ENCODE peak calls at places on chromosomes 1 and 21, in five cellular contexts. F, K, S, Y and N are unnamed samples.

GRCh38 chr21:31108969-31109368 is 70.7 kb upstream of the KRTAP19-8 start:
- DNase-seq in F (peak), K (peak), S (no peak), Y (no peak), N (no peak)

GRCh38 chr1:211829343-211830054 is 1.1 kb downstream of the LPGAT1 start:
- DNase-seq in F (no peak), K (peak), S (no peak), Y (no peak), N (no peak)

GRCh38 chr21:35528109-35529042 is 479.3 kb upstream of the RUNX1 start:
- DNase-seq in F (no peak), K (peak), S (peak), Y (no peak), N (peak)

GRCh38 chr1:155396874-155397476 is 76.3 kb downstream of the RUSC1 start:
- DNase-seq in F (no peak), K (no peak), S (no peak), Y (no peak), N (no peak)

GRCh38 chr1:174988986-174989385 is 10.8 kb upstream of the CACYBP start:
- DNase-seq in F (no peak), K (no peak), S (no peak), Y (no peak), N (no peak)

GRCh38 chr21:15282666-15283065 is 217.9 kb upstream of the NRIP1 start:
- DNase-seq in F (peak), K (peak), S (no peak), Y (no peak), N (no peak)

GRCh38 chr1:217011097-217011496 is 287.9 kb upstream of the ESRRG start:
- DNase-seq in F (no peak), K (no peak), S (no peak), Y (no peak), N (no peak)

GRCh38 chr1:53162621-53163020 is 20.2 kb upstream of the SLC1A7 start:
- DNase-seq in F (no peak), K (peak), S (no peak), Y (no peak), N (no peak)

GRCh38 chr1:14567903-14568302 is 30.6 kb upstream of the KAZN start:
- DNase-seq in F (no peak), K (no peak), S (no peak), Y (no peak), N (no peak)

GRCh38 chr21:42677339-42678117 is 24.1 kb downstream of the PDE9A start:
- DNase-seq in F (peak), K (peak), S (no peak), Y (no peak), N (no peak)

GRCh38 chr1:182709225-182709764 is 24.9 kb upstream of the RGS8 start:
- DNase-seq in F (no peak), K (no peak), S (no peak), Y (no peak), N (no peak)

GRCh38 chr1:156204686-156205085 is 8.1 kb upstream of the PMF1 start:
- DNase-seq in F (no peak), K (no peak), S (no peak), Y (no peak), N (no peak)

GRCh38 chr1:58154256-58154655 is 392.3 kb downstream of the OMA1 start:
- DNase-seq in F (no peak), K (no peak), S (no peak), Y (no peak), N (no peak)

GRCh38 chr1:17167783-17168479 is 37.0 kb upstream of the PADI1 start:
- DNase-seq in F (peak), K (peak), S (no peak), Y (no peak), N (no peak)

GRCh38 chr1:39898648-39899603 is 2.8 kb downstream of the MYCL start:
- DNase-seq in F (peak), K (peak), S (no peak), Y (peak), N (no peak)

GRCh38 chr1:28129150-28129549 is 40.7 kb upstream of the EYA3 start:
- DNase-seq in F (peak), K (peak), S (no peak), Y (no peak), N (no peak)

GRCh38 chr1:3454811-3455618 is 550 bp downstream of the ARHGEF16 start:
- DNase-seq in F (no peak), K (no peak), S (no peak), Y (no peak), N (no peak)

GRCh38 chr1:80248886-80249285 is 1242.4 kb upstream of the ADGRL4 start:
- DNase-seq in F (no peak), K (no peak), S (no peak), Y (no peak), N (no peak)

GRCh38 chr1:9426291-9426711 is 113.0 kb upstream of the SLC25A33 start:
- DNase-seq in F (no peak), K (no peak), S (peak), Y (no peak), N (peak)

GRCh38 chr1:201584510-201584991 is 45.6 kb downstream of the NAV1 start:
- DNase-seq in F (no peak), K (peak), S (no peak), Y (no peak), N (no peak)